ENCODE peak calls at places on chromosomes 11 and 22, in six cellular contexts. One of them, this sample, is unnamed.

GRCh38 chr11:44726278-44727113 is at the start of gene TSPAN18:
- DNase-seq in right atrium auricular region: no peak
- DNase-seq in stomach: no peak
- DNase-seq in AG10803: no peak
- DNase-seq in upper lobe of right lung: no peak
- DNase-seq in HFF-Myc: no peak
- DNase-seq in this sample: no peak

GRCh38 chr11:94279996-94280395 is 24.4 kb upstream of the IZUMO1R start:
- DNase-seq in right atrium auricular region: no peak
- DNase-seq in stomach: no peak
- DNase-seq in AG10803: no peak
- DNase-seq in upper lobe of right lung: no peak
- DNase-seq in HFF-Myc: no peak
- DNase-seq in this sample: no peak

GRCh38 chr11:41457216-41458014 is 2.0 kb downstream of the LRRC4C start:
- DNase-seq in right atrium auricular region: no peak
- DNase-seq in stomach: no peak
- DNase-seq in AG10803: no peak
- DNase-seq in upper lobe of right lung: no peak
- DNase-seq in HFF-Myc: no peak
- DNase-seq in this sample: no peak

GRCh38 chr11:19938866-19939265 is 221.4 kb downstream of the DBX1 start:
- DNase-seq in right atrium auricular region: no peak
- DNase-seq in stomach: no peak
- DNase-seq in AG10803: no peak
- DNase-seq in upper lobe of right lung: no peak
- DNase-seq in HFF-Myc: no peak
- DNase-seq in this sample: no peak

GRCh38 chr22:26619510-26619909 is 1.7 kb upstream of the CRYBB1 start:
- DNase-seq in right atrium auricular region: no peak
- DNase-seq in stomach: no peak
- DNase-seq in AG10803: no peak
- DNase-seq in upper lobe of right lung: no peak
- DNase-seq in HFF-Myc: no peak
- DNase-seq in this sample: no peak

GRCh38 chr11:70117567-70118194 is 39.6 kb downstream of the ANO1 start:
- DNase-seq in right atrium auricular region: no peak
- DNase-seq in stomach: no peak
- DNase-seq in AG10803: no peak
- DNase-seq in upper lobe of right lung: no peak
- DNase-seq in HFF-Myc: no peak
- DNase-seq in this sample: no peak

GRCh38 chr11:115199501-115199900 is 304.7 kb downstream of the CADM1 start:
- DNase-seq in right atrium auricular region: no peak
- DNase-seq in stomach: no peak
- DNase-seq in AG10803: peak; percentile 71
- DNase-seq in upper lobe of right lung: no peak
- DNase-seq in HFF-Myc: no peak
- DNase-seq in this sample: no peak

GRCh38 chr11:133133053-133133452 is 399.2 kb downstream of the OPCML start:
- DNase-seq in right atrium auricular region: no peak
- DNase-seq in stomach: no peak
- DNase-seq in AG10803: peak; percentile 12
- DNase-seq in upper lobe of right lung: no peak
- DNase-seq in HFF-Myc: no peak
- DNase-seq in this sample: no peak

GRCh38 chr11:112085822-112086421 is 634 bp downstream of the TIMM8B start:
- DNase-seq in right atrium auricular region: no peak
- DNase-seq in stomach: no peak
- DNase-seq in AG10803: peak; percentile 18
- DNase-seq in upper lobe of right lung: no peak
- DNase-seq in HFF-Myc: no peak
- DNase-seq in this sample: peak; percentile 24

GRCh38 chr11:73931039-73931645 is 19.7 kb upstream of the DNAJB13 start:
- DNase-seq in right atrium auricular region: no peak
- DNase-seq in stomach: peak; percentile 37
- DNase-seq in AG10803: peak; percentile 77
- DNase-seq in upper lobe of right lung: no peak
- DNase-seq in HFF-Myc: peak; percentile 58
- DNase-seq in this sample: peak; percentile 81
- TF ChIP-seq CTCF in right atrium auricular region: peak; percentile 24
- TF ChIP-seq CTCF in stomach: no peak
- TF ChIP-seq CTCF in AG10803: peak; percentile 62
- TF ChIP-seq CTCF in upper lobe of right lung: peak; percentile 21
- TF ChIP-seq CTCF in HFF-Myc: peak; percentile 46
- TF ChIP-seq CTCF in this sample: peak; percentile 62

DNA sequence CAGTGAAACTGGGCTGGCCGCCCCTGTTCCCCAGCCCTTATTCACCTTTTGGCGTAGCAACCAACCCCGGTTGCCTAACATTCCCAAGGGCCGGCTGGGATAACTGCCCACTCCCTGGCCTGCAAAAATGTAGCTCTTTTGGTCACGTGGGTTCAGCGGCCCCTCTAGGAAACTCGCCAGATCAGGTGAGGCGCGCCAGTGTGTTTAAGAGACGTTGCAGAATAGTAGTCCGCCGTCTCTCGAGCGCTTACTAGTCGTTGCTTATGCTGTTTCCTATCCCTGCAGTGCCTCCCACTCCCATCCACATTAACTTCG is 592 bp downstream of the CEP57 start:
- DNase-seq in right atrium auricular region: peak; percentile 78
- DNase-seq in stomach: peak; percentile 71
- DNase-seq in AG10803: peak; percentile 42
- DNase-seq in upper lobe of right lung: peak; percentile 89
- DNase-seq in HFF-Myc: peak; percentile 27
- DNase-seq in this sample: peak; percentile 72
- H3K4me3 ChIP-seq in right atrium auricular region: peak overlapping the region; percentile 94
- H3K4me3 ChIP-seq in stomach: peak overlapping the region; percentile 73
- H3K4me3 ChIP-seq in AG10803: peak overlapping the region; percentile 91
- H3K4me3 ChIP-seq in upper lobe of right lung: peak overlapping the region; percentile 86
- H3K4me3 ChIP-seq in HFF-Myc: peak overlapping the region; percentile 94
- H3K4me3 ChIP-seq in this sample: peak overlapping the region; percentile 99

GRCh38 chr22:43539572-43540533 is 128.0 kb downstream of the MPPED1 start:
- DNase-seq in right atrium auricular region: no peak
- DNase-seq in stomach: no peak
- DNase-seq in AG10803: no peak
- DNase-seq in upper lobe of right lung: peak; percentile 48
- DNase-seq in HFF-Myc: no peak
- DNase-seq in this sample: no peak

GRCh38 chr22:43534916-43535315 is 123.1 kb downstream of the MPPED1 start:
- DNase-seq in right atrium auricular region: no peak
- DNase-seq in stomach: peak; percentile 11
- DNase-seq in AG10803: no peak
- DNase-seq in upper lobe of right lung: peak; percentile 19
- DNase-seq in HFF-Myc: no peak
- DNase-seq in this sample: no peak

GRCh38 chr22:43535336-43535735 is 123.5 kb downstream of the MPPED1 start:
- DNase-seq in right atrium auricular region: no peak
- DNase-seq in stomach: peak; percentile 9
- DNase-seq in AG10803: no peak
- DNase-seq in upper lobe of right lung: peak; percentile 28
- DNase-seq in HFF-Myc: no peak
- DNase-seq in this sample: no peak

GRCh38 chr22:43535741-43536140 is 123.9 kb downstream of the MPPED1 start:
- DNase-seq in right atrium auricular region: no peak
- DNase-seq in stomach: peak; percentile 4
- DNase-seq in AG10803: no peak
- DNase-seq in upper lobe of right lung: peak; percentile 37
- DNase-seq in HFF-Myc: no peak
- DNase-seq in this sample: no peak

GRCh38 chr22:43537019-43537585 is 125.3 kb downstream of the MPPED1 start:
- DNase-seq in right atrium auricular region: no peak
- DNase-seq in stomach: peak; percentile 23
- DNase-seq in AG10803: no peak
- DNase-seq in upper lobe of right lung: peak; percentile 32
- DNase-seq in HFF-Myc: no peak
- DNase-seq in this sample: no peak
- TF ChIP-seq CTCF in right atrium auricular region: no peak
- TF ChIP-seq CTCF in stomach: no peak
- TF ChIP-seq CTCF in AG10803: no peak
- TF ChIP-seq CTCF in upper lobe of right lung: no peak
- TF ChIP-seq CTCF in HFF-Myc: peak; percentile 10
- TF ChIP-seq CTCF in this sample: no peak

DNA sequence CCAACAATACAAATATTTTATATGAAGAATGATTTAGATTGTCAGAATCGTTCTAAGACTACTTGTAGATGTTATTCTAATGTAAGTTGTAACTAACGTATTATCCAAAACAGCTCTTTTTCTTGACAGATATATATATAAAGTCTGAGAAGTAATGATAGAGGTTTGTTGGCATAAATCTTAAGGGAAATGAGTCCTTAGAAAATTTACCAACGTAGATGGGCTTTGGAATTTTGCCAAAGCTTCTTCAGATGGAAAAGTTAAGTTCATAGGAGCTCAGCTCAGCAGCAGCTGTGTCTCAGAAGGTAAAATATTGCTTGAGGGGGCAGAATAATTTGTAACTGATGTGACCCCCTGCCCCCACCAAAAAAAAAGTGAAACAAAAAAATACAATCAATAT is 66.7 kb downstream of the BID start:
- DNase-seq in right atrium auricular region: no peak
- DNase-seq in stomach: no peak
- DNase-seq in AG10803: peak; percentile 17
- DNase-seq in upper lobe of right lung: no peak
- DNase-seq in HFF-Myc: no peak
- DNase-seq in this sample: peak; percentile 30
- H3K4me3 ChIP-seq in right atrium auricular region: peak overlapping the region; percentile 10
- H3K4me3 ChIP-seq in stomach: no peak overlapping the region
- H3K4me3 ChIP-seq in AG10803: peak overlapping the region; percentile 59
- H3K4me3 ChIP-seq in upper lobe of right lung: peak overlapping the region; percentile 39
- H3K4me3 ChIP-seq in HFF-Myc: peak overlapping the region; percentile 26
- H3K4me3 ChIP-seq in this sample: peak overlapping the region; percentile 48

DNA sequence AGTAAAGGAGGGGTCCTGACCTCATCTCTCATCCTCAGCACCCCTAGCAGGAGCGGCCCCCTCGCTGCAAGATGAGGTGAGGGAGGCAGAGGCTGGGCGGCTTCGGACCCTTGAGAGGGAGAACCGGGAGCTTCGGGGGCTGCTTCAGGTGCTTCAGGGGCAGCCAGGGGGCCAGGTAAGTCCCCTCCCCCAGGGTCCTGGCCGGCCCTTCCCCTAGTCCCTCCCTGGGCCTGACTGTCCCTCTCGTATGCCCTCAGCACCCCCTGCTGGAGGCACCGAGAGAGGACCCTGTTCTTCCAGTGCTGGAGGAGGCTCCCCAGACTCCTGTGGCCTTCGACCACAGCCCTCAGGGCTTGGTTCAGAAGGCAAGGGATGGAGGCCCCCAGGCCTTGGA is 3.7 kb downstream of the CCDC88B start:
- DNase-seq in right atrium auricular region: no peak
- DNase-seq in stomach: peak; percentile 44
- DNase-seq in AG10803: no peak
- DNase-seq in upper lobe of right lung: no peak
- DNase-seq in HFF-Myc: no peak
- DNase-seq in this sample: no peak
- TF ChIP-seq CTCF in right atrium auricular region: peak; percentile 40
- TF ChIP-seq CTCF in stomach: no peak
- TF ChIP-seq CTCF in AG10803: peak; percentile 9
- TF ChIP-seq CTCF in upper lobe of right lung: peak; percentile 16
- TF ChIP-seq CTCF in HFF-Myc: peak; percentile 16
- TF ChIP-seq CTCF in this sample: peak; percentile 22

GRCh38 chr11:8167796-8168195 is 1.0 kb downstream of the RIC3 start:
- DNase-seq in right atrium auricular region: no peak
- DNase-seq in stomach: no peak
- DNase-seq in AG10803: no peak
- DNase-seq in upper lobe of right lung: no peak
- DNase-seq in HFF-Myc: no peak
- DNase-seq in this sample: peak; percentile 2

DNA sequence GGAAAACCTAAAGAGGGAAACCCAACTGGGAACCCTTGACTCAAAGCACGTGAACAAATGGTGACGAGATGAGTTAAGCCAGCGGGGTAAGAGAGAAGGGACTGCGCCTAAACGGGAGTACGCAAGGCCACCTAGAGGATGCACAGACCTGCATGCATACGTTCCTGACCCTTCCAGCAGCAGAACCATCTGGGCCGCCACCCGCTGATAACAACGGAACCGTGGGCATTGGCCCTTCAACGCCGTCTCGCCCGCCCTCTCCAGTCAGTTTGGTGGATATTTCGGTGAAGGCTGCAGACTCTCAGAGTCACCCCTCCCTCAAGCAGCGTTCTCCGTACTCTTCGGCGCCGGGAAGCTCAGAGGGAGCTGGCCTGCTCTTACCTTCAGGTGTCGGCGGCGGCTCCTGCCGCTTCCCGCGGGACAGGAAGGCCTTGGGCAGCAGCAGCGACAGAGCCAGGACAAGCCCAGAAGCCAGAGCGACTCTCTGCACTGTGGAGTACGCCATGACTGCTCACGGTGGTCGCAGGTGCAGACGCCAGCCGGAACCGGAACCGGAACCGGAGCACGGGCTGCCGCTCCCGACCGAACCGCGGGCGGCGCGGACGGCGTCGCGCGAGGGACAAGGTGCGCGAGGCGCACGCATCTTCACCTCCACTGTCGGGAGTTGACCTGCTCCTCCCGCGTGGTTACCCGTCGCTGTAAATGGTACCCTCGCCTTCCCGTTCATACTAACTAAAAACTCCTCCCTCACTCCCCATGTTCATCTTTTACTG is at the start of gene RIC3:
- DNase-seq in right atrium auricular region: no peak
- DNase-seq in stomach: peak; percentile 33
- DNase-seq in AG10803: no peak
- DNase-seq in upper lobe of right lung: peak; percentile 79
- DNase-seq in HFF-Myc: no peak
- DNase-seq in this sample: no peak
- H3K4me3 ChIP-seq in right atrium auricular region: peak within 1 kb of the TSS; percentile 59
- H3K4me3 ChIP-seq in stomach: peak within 1 kb of the TSS; percentile 63
- H3K4me3 ChIP-seq in AG10803: no peak within 1 kb of the TSS
- H3K4me3 ChIP-seq in upper lobe of right lung: peak within 1 kb of the TSS; percentile 50
- H3K4me3 ChIP-seq in HFF-Myc: no peak within 1 kb of the TSS
- H3K4me3 ChIP-seq in this sample: no peak within 1 kb of the TSS

GRCh38 chr11:2415601-2416380 is 15.2 kb downstream of the TSSC4 start:
- DNase-seq in right atrium auricular region: no peak
- DNase-seq in stomach: no peak
- DNase-seq in AG10803: no peak
- DNase-seq in upper lobe of right lung: no peak
- DNase-seq in HFF-Myc: no peak
- DNase-seq in this sample: no peak
- TF ChIP-seq CTCF in right atrium auricular region: no peak
- TF ChIP-seq CTCF in stomach: no peak
- TF ChIP-seq CTCF in AG10803: no peak
- TF ChIP-seq CTCF in upper lobe of right lung: no peak
- TF ChIP-seq CTCF in HFF-Myc: no peak
- TF ChIP-seq CTCF in this sample: no peak

GRCh38 chr11:63855975-63856374 is 17.1 kb downstream of the MARK2 start:
- DNase-seq in right atrium auricular region: no peak
- DNase-seq in stomach: no peak
- DNase-seq in AG10803: no peak
- DNase-seq in upper lobe of right lung: no peak
- DNase-seq in HFF-Myc: no peak
- DNase-seq in this sample: no peak
- H3K4me3 ChIP-seq in right atrium auricular region: no peak overlapping the region
- H3K4me3 ChIP-seq in stomach: no peak overlapping the region
- H3K4me3 ChIP-seq in AG10803: no peak overlapping the region
- H3K4me3 ChIP-seq in upper lobe of right lung: no peak overlapping the region
- H3K4me3 ChIP-seq in HFF-Myc: no peak overlapping the region
- H3K4me3 ChIP-seq in this sample: no peak overlapping the region

This sample was measured in fibroblast of villous mesenchyme.